ENCODE peak calls at places on chromosomes 16 and 17, in four cellular contexts. K is IMR-90, U is ovary, O is uterus. P is an unnamed sample. For H3K4me1, the result is how much of the 10 kb centered on the place peaks cover.

GRCh38 chr17:44219636-44220210 is at the start of gene UBTF:
- DNase-seq in U (peak), O (peak), K (peak), P (peak)

GRCh38 chr17:5248821-5249479 is 14.3 kb upstream of the SCIMP start:
- DNase-seq in U (no peak), O (no peak), K (no peak), P (no peak)

GRCh38 chr16:50884066-50884860 is 142.4 kb downstream of the CYLD start:
- DNase-seq in O (no peak), K (no peak), U (no peak), P (peak)

GRCh38 chr16:35295856-35296255 is 1836.4 kb downstream of the TP53TG3F start:
- DNase-seq in K (no peak), O (no peak), U (no peak), P (no peak)

GRCh38 chr16:47716571-47716970 is 255.4 kb downstream of the PHKB start:
- DNase-seq in U (no peak), K (no peak), O (no peak), P (no peak)

GRCh38 chr17:63437287-63438091 is 8.6 kb downstream of the CYB561 start:
- DNase-seq in U (peak), O (no peak), K (no peak), P (no peak)

GRCh38 chr17:80605326-80606066 is 60.9 kb downstream of the RPTOR start:
- DNase-seq in K (peak), O (no peak), U (no peak), P (no peak)

GRCh38 chr16:3274490-3274889 is 8.8 kb upstream of the ZNF263 start:
- DNase-seq in K (peak), O (no peak), U (no peak), P (no peak)

GRCh38 chr16:69112285-69113129 is 7.1 kb downstream of the HAS3 start:
- DNase-seq in K (peak), O (no peak), U (no peak), P (peak)

GRCh38 chr17:8153550-8153956 is 1.3 kb upstream of the PER1 start:
- DNase-seq in U (peak), O (peak), K (peak), P (peak)

GRCh38 chr16:75074920-75075687 is 41.5 kb downstream of the LDHD start:
- DNase-seq in K (no peak), U (no peak), O (no peak), P (no peak)

GRCh38 chr17:44522883-44523671 is 19.9 kb upstream of the GPATCH8 start:
- DNase-seq in K (peak), U (peak), O (peak), P (peak)

GRCh38 chr17:65576939-65577338 is 15.5 kb upstream of the AXIN2 start:
- DNase-seq in U (no peak), O (no peak), K (no peak), P (no peak)

GRCh38 chr17:48724241-48725004 is 1.4 kb downstream of the PRAC2 start:
- DNase-seq in K (peak), O (peak), U (peak), P (peak)

GRCh38 chr17:7850970-7851437 is 3.9 kb upstream of the TMEM88 start:
- DNase-seq in O (peak), K (no peak), U (no peak), P (no peak)

GRCh38 chr16:30084816-30085159 is 6.9 kb downstream of the TBX6 start:
- DNase-seq in U (no peak), O (peak), K (no peak), P (no peak)

GRCh38 chr17:76678330-76678729 is 32.4 kb downstream of the MXRA7 start:
- DNase-seq in U (no peak), O (no peak), K (no peak), P (no peak)

GRCh38 chr17:5283531-5284315 is 1.6 kb downstream of the RABEP1 start:
- DNase-seq in U (no peak), K (peak), O (no peak), P (no peak)

GRCh38 chr16:28528463-28528867 is 10.3 kb downstream of the NUPR1 start:
- DNase-seq in U (peak), K (no peak), O (no peak), P (peak)

GRCh38 chr17:48738803-48739526 is 10.4 kb upstream of the HOXB13 start:
- DNase-seq in K (no peak), U (no peak), O (no peak), P (no peak)

GRCh38 chr16:29009050-29009837 is 24.4 kb downstream of the LAT start:
- DNase-seq in U (no peak), O (no peak), K (no peak), P (no peak)

GRCh38 chr17:70621593-70621992 is 452.3 kb downstream of the KCNJ2 start:
- DNase-seq in O (no peak), K (peak), U (no peak), P (no peak)

GRCh38 chr17:28745052-28745776 is 1.4 kb downstream of the TRAF4 start:
- DNase-seq in K (peak), O (peak), U (peak), P (peak)

GRCh38 chr17:46097497-46097896 is 95.7 kb downstream of the KANSL1 start:
- DNase-seq in K (peak), U (no peak), O (no peak), P (no peak)

DNA sequence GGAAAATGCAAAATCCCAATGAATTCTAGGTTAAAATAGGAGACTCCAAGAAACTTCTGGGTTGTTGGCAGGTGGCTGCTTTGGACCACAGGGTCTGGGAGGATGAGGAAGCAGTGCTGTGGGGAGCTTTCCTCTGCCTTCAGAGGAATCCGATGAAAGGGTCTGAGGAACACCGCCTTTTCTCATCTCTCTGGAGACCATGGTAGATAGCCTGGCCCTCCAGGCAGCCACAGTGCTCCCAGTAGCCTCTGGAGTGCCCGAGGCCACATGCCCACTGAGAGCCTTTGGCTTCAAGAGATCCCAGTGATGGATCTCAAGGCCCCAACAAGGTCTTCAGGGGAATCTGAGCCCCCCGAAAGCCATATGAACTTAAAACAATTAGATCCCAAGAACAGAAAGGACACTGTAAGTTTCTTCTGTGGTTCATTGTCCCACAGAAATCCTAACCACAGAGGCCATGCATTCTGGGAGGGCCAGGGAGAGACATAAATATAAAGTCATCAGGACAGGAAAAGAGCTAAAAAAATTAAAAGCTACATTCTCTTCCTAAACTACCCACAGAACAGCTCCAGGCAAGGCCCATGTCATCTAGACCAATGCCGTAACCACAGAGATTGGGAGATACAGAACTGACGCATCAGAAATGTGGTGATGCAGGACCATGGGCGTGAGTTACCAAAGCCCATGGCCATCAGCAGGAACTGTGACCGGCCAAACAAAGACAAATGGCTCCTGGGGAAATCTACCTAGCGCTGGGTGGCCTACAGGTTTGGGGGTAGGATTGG is 24.3 kb downstream of the TK2 start:
- DNase-seq in O (no peak), K (no peak), U (no peak), P (no peak)
- TF ChIP-seq POLR2A in O (no peak), K (no peak), U (no peak), P (no peak)

GRCh38 chr16:12025926-12026325 is 49.4 kb downstream of the SNX29 start:
- DNase-seq in O (no peak), K (no peak), U (no peak), P (no peak)

GRCh38 chr16:12025472-12025871 is 48.9 kb downstream of the SNX29 start:
- DNase-seq in O (no peak), U (no peak), K (no peak), P (no peak)

GRCh38 chr16:12027091-12027490 is 50.6 kb downstream of the SNX29 start:
- DNase-seq in O (no peak), K (no peak), U (no peak), P (no peak)

GRCh38 chr16:12021578-12022265 is 45.2 kb downstream of the SNX29 start:
- DNase-seq in O (no peak), K (no peak), U (no peak), P (no peak)

DNA sequence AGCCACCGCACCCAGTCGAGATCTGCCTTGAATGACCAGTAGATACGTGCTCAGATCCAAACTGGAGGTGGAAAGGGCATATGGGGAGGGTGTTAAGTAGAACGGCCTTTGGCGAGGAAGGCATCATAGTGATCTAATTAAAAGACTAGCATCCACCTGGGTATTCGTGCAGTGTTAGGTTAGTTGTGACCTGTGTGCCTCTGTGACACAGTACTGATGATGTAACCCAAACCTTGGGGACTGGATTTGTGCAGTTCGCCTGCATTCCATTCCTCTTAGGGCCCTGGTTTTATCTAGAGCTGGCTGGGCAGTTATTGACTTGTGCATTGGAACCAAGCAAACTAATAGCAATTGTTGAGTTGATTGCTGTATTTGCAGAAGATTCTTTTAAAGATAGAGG is 47.9 kb downstream of the SNX29 start:
- DNase-seq in U (no peak), O (no peak), K (no peak), P (no peak)
- H3K4me1 ChIP-seq in U (under half), O (under half), K (under half), P (under half)

GRCh38 chr17:42018339-42018738 is 1.1 kb upstream of the DNAJC7 start:
- DNase-seq in O (no peak), K (no peak), U (no peak), P (no peak)
- H3K4me3 ChIP-seq in O (no peak), K (no peak), U (peak), P (no peak)

GRCh38 chr17:19377602-19378415 is 489 bp upstream of the MAPK7 start:
- DNase-seq in K (peak), O (peak), U (peak), P (peak)
- TF ChIP-seq POLR2A in K (peak), O (peak), U (peak), P (peak)

P was measured in right lobe of liver.